ENCODE peak calls at places on chromosome 1, in five cellular contexts. N is T follicular helper cell, Q is NCI-H1436, D is A549, G is memory B cell. A is an unnamed sample.

GRCh38 chr1:38804062-38804886 is 55.3 kb downstream of the RRAGC start:
- DNase-seq in N (no peak), Q (no peak), D (no peak), G (no peak), A (no peak)

GRCh38 chr1:116497660-116498059 is 73.2 kb downstream of the CD58 start:
- DNase-seq in N (no peak), Q (no peak), D (no peak), G (no peak), A (no peak)

GRCh38 chr1:94599090-94599813 is 57.7 kb upstream of the F3 start:
- DNase-seq in N (no peak), Q (no peak), D (peak), G (no peak), A (peak)

GRCh38 chr1:205013683-205014367 is 29.2 kb upstream of the CNTN2 start:
- DNase-seq in N (no peak), Q (peak), D (no peak), G (no peak), A (peak)

GRCh38 chr1:30418426-30419245 is 304.7 kb downstream of the MATN1 start:
- DNase-seq in N (no peak), Q (no peak), D (no peak), G (peak), A (no peak)

GRCh38 chr1:62237950-62238374 is 43.3 kb downstream of the L1TD1 start:
- DNase-seq in N (no peak), Q (no peak), D (no peak), G (no peak), A (no peak)

GRCh38 chr1:202807367-202807925 is 775 bp downstream of the KDM5B start:
- DNase-seq in N (peak), Q (peak), D (peak), G (peak), A (peak)

GRCh38 chr1:8373547-8374270 is 55.8 kb downstream of the SLC45A1 start:
- DNase-seq in N (no peak), Q (no peak), D (no peak), G (no peak), A (peak)

GRCh38 chr1:171298696-171299095 is 15.3 kb upstream of the FMO4 start:
- DNase-seq in N (no peak), Q (no peak), D (no peak), G (no peak), A (no peak)

GRCh38 chr1:6753320-6754140 is 31.7 kb upstream of the CAMTA1 start:
- DNase-seq in N (no peak), Q (no peak), D (no peak), G (no peak), A (peak)

GRCh38 chr1:209355415-209355814 is 228.1 kb upstream of the CAMK1G start:
- DNase-seq in N (no peak), Q (no peak), D (no peak), G (no peak), A (peak)

GRCh38 chr1:232084584-232085223 is 458.1 kb downstream of the DISC1 start:
- DNase-seq in N (no peak), Q (no peak), D (no peak), G (no peak), A (peak)

GRCh38 chr1:202837746-202838145 is 27.0 kb downstream of the PCAT6 start:
- DNase-seq in N (no peak), Q (no peak), D (no peak), G (no peak), A (no peak)

GRCh38 chr1:154154534-154155181 is at the start of gene NUP210L:
- DNase-seq in N (no peak), Q (no peak), D (peak), G (no peak), A (no peak)

GRCh38 chr1:34408011-34408410 is 231.3 kb downstream of the C1orf94 start:
- DNase-seq in N (no peak), Q (no peak), D (no peak), G (no peak), A (no peak)

GRCh38 chr1:36083635-36084501 is at the start of gene TEKT2:
- DNase-seq in N (no peak), Q (peak), D (no peak), G (no peak), A (no peak)

GRCh38 chr1:201359873-201360210 is 17.6 kb downstream of the TNNT2 start:
- DNase-seq in N (no peak), Q (no peak), D (no peak), G (no peak), A (no peak)

GRCh38 chr1:185864889-185865288 is 130.7 kb downstream of the HMCN1 start:
- DNase-seq in N (no peak), Q (no peak), D (no peak), G (no peak), A (peak)

GRCh38 chr1:85494957-85495266 is 30.0 kb upstream of the DDAH1 start:
- DNase-seq in N (no peak), Q (no peak), D (peak), G (no peak), A (peak)

GRCh38 chr1:77560741-77561140 is 121.7 kb downstream of the ZZZ3 start:
- DNase-seq in N (no peak), Q (no peak), D (no peak), G (no peak), A (no peak)

GRCh38 chr1:40130892-40131291 is 30.3 kb upstream of the RLF start:
- DNase-seq in N (no peak), Q (no peak), D (peak), G (no peak), A (no peak)

GRCh38 chr1:111234258-111234657 is 6.7 kb downstream of the CHI3L2 start:
- DNase-seq in N (no peak), Q (no peak), D (no peak), G (no peak), A (peak)

GRCh38 chr1:41806472-41807155 is 112.1 kb downstream of the HIVEP3 start:
- DNase-seq in N (no peak), Q (no peak), D (no peak), G (no peak), A (no peak)

GRCh38 chr1:173925306-173926242 is 8.4 kb upstream of the SERPINC1 start:
- DNase-seq in N (no peak), Q (no peak), D (no peak), G (no peak), A (no peak)

GRCh38 chr1:154624756-154625643 is 17.0 kb upstream of the ADAR start:
- DNase-seq in N (no peak), Q (no peak), D (no peak), G (no peak), A (no peak)

GRCh38 chr1:3222042-3222692 is 153.2 kb downstream of the PRDM16 start:
- DNase-seq in N (no peak), Q (peak), D (no peak), G (no peak), A (no peak)

GRCh38 chr1:41456847-41457540 is 27.5 kb downstream of the EDN2 start:
- DNase-seq in N (no peak), Q (no peak), D (no peak), G (no peak), A (no peak)

GRCh38 chr1:55617416-55617980 is 402.3 kb upstream of the USP24 start:
- DNase-seq in N (no peak), Q (no peak), D (no peak), G (no peak), A (no peak)

GRCh38 chr1:109636201-109636952 is 16.7 kb downstream of the AMPD2 start:
- DNase-seq in N (no peak), Q (no peak), D (peak), G (no peak), A (peak)

GRCh38 chr1:14811573-14811972 is 213.1 kb downstream of the KAZN start:
- DNase-seq in N (no peak), Q (no peak), D (no peak), G (no peak), A (no peak)

GRCh38 chr1:222582099-222582774 is 7.5 kb downstream of the TAF1A start:
- DNase-seq in N (no peak), Q (no peak), D (no peak), G (no peak), A (peak)

GRCh38 chr1:246785536-246786111 is 61.4 kb downstream of the SCCPDH start:
- DNase-seq in N (no peak), Q (no peak), D (no peak), G (no peak), A (no peak)

GRCh38 chr1:248114890-248115289 is 19.9 kb downstream of the OR2L13 start:
- DNase-seq in N (no peak), Q (no peak), D (no peak), G (no peak), A (no peak)

GRCh38 chr1:230643887-230644286 is 1.6 kb downstream of the COG2 start:
- DNase-seq in N (no peak), Q (no peak), D (peak), G (no peak), A (no peak)

GRCh38 chr1:248421384-248421783 is 18.5 kb downstream of the OR2T1 start:
- DNase-seq in N (no peak), Q (no peak), D (peak), G (no peak), A (peak)